ENCODE peak calls at places on chromosomes 11 and 22, in nine cellular contexts. S, N, E, M, P, K, G, T and Z are unnamed samples.

GRCh38 chr11:38990841-38991240 is 2392.8 kb upstream of the RAG2 start:
- DNase-seq in G (peak), P (no peak), K (no peak), S (no peak), E (no peak), T (no peak), N (no peak), M (no peak), Z (no peak)

GRCh38 chr11:34263462-34264186 is 94.2 kb downstream of the ABTB2 start:
- DNase-seq in T (no peak), G (peak), S (peak), P (peak), M (peak), E (no peak), N (no peak), K (no peak), Z (no peak)

GRCh38 chr11:1073261-1073724 is 1.4 kb upstream of the MUC2 start:
- DNase-seq in K (no peak), E (peak), G (peak), T (no peak), N (no peak), S (no peak), M (peak), P (peak), Z (peak)

GRCh38 chr11:16774920-16775603 is 36.6 kb downstream of the C11orf58 start:
- DNase-seq in T (no peak), N (no peak), E (no peak), S (peak), M (no peak), P (no peak), K (no peak), G (no peak), Z (no peak)

GRCh38 chr22:37088108-37088605 is 21.4 kb downstream of the TMPRSS6 start:
- DNase-seq in M (no peak), K (no peak), E (no peak), T (peak), S (no peak), N (no peak), P (peak), G (peak), Z (no peak)

GRCh38 chr22:29932121-29932520 is 49.1 kb downstream of the MTMR3 start:
- DNase-seq in K (peak), T (no peak), N (no peak), S (no peak), E (no peak), P (no peak), M (no peak), G (no peak), Z (no peak)

GRCh38 chr11:36452231-36452630 is 57.8 kb downstream of the TRAF6 start:
- DNase-seq in T (peak), M (no peak), S (no peak), P (no peak), E (peak), G (no peak), N (no peak), K (no peak), Z (no peak)

GRCh38 chr11:57792060-57792541 is 30.5 kb downstream of the CTNND1 start:
- DNase-seq in M (peak), T (peak), P (peak), E (peak), K (peak), S (no peak), G (peak), N (no peak), Z (peak)

GRCh38 chr11:64339754-64340408 is at the start of gene CCDC88B:
- DNase-seq in P (no peak), M (no peak), E (peak), K (peak), T (peak), G (no peak), N (no peak), S (no peak), Z (peak)

GRCh38 chr11:95877288-95877687 is 46.6 kb downstream of the MTMR2 start:
- DNase-seq in E (no peak), K (no peak), P (peak), S (no peak), M (no peak), T (peak), N (no peak), G (peak), Z (no peak)

GRCh38 chr22:31659246-31659645 is 2.8 kb downstream of the PISD start:
- DNase-seq in G (peak), N (no peak), E (no peak), M (no peak), P (no peak), S (no peak), T (no peak), K (no peak), Z (no peak)

GRCh38 chr11:16610738-16611388 is 127.6 kb upstream of the C11orf58 start:
- DNase-seq in K (peak), T (no peak), G (no peak), N (no peak), S (peak), E (no peak), P (no peak), M (no peak), Z (no peak)

GRCh38 chr11:107591446-107592236 is 694 bp downstream of the ELMOD1 start:
- DNase-seq in K (peak), M (no peak), G (peak), E (no peak), N (peak), P (peak), T (peak), S (peak), Z (no peak)

GRCh38 chr11:13249992-13250391 is 27.6 kb upstream of the BMAL1 start:
- DNase-seq in K (no peak), M (no peak), G (peak), N (no peak), P (peak), T (peak), S (no peak), E (no peak), Z (no peak)

GRCh38 chr11:120528749-120529148 is 17.2 kb downstream of the GRIK4 start:
- DNase-seq in E (no peak), S (no peak), M (no peak), G (no peak), N (no peak), K (no peak), T (no peak), P (no peak), Z (no peak)

GRCh38 chr11:102361100-102362021 is 14.3 kb downstream of the BIRC2 start:
- DNase-seq in N (no peak), K (no peak), M (no peak), T (peak), E (no peak), G (no peak), S (no peak), P (peak), Z (no peak)

GRCh38 chr22:37959231-37959825 is 5.8 kb downstream of the POLR2F start:
- DNase-seq in S (no peak), N (no peak), M (no peak), K (no peak), E (no peak), T (no peak), G (no peak), P (no peak), Z (no peak)

GRCh38 chr11:1015826-1016565 is 20.5 kb downstream of the MUC6 start:
- DNase-seq in S (no peak), K (no peak), E (no peak), M (no peak), G (no peak), P (no peak), T (no peak), N (no peak), Z (no peak)

GRCh38 chr22:30879398-30879797 is 89.2 kb downstream of the MORC2 start:
- DNase-seq in G (no peak), M (no peak), N (no peak), K (no peak), P (no peak), E (no peak), S (no peak), T (no peak), Z (no peak)

GRCh38 chr11:82732734-82733443 is 775 bp downstream of the FAM181B start:
- DNase-seq in M (no peak), T (peak), S (peak), P (no peak), N (no peak), G (peak), E (no peak), K (no peak), Z (no peak)

GRCh38 chr22:24138649-24139420 is 42.5 kb upstream of the SUSD2 start:
- DNase-seq in M (no peak), S (no peak), K (no peak), G (no peak), P (no peak), E (no peak), T (no peak), N (no peak), Z (no peak)

GRCh38 chr11:2685051-2685450 is 14.7 kb downstream of the KCNQ1OT1 start:
- DNase-seq in S (no peak), M (no peak), N (no peak), P (no peak), G (no peak), E (no peak), T (no peak), K (no peak), Z (peak)

GRCh38 chr22:48299124-48299523 is 1528.5 kb downstream of the BRD1 start:
- DNase-seq in M (no peak), T (no peak), S (peak), N (no peak), G (no peak), K (no peak), P (no peak), E (no peak), Z (no peak)

GRCh38 chr11:71330349-71330748 is 78.0 kb upstream of the SHANK2 start:
- DNase-seq in T (no peak), S (no peak), P (no peak), M (peak), K (no peak), N (no peak), E (no peak), G (no peak), Z (no peak)

GRCh38 chr11:24421766-24422165 is 75.1 kb upstream of the LUZP2 start:
- DNase-seq in G (no peak), K (no peak), S (no peak), E (no peak), M (no peak), P (peak), T (no peak), N (no peak), Z (no peak)

GRCh38 chr11:31702966-31703365 is 108.2 kb downstream of the PAX6 start:
- DNase-seq in K (no peak), G (peak), M (no peak), S (no peak), N (no peak), T (no peak), E (no peak), P (peak), Z (no peak)

GRCh38 chr11:101091781-101092180 is 37.8 kb downstream of the PGR start:
- DNase-seq in M (no peak), T (no peak), S (no peak), G (peak), E (no peak), P (no peak), N (no peak), K (no peak), Z (no peak)
- TF ChIP-seq CTCF in M (no peak), T (no peak), S (no peak), G (no peak), E (no peak), P (no peak), N (no peak), K (no peak), Z (no peak)

GRCh38 chr11:126969865-126970479 is 30.6 kb downstream of the KIRREL3 start:
- DNase-seq in K (no peak), G (no peak), M (no peak), T (no peak), E (no peak), S (peak), N (no peak), P (no peak), Z (no peak)
- TF ChIP-seq CTCF in K (no peak), G (peak), M (no peak), T (no peak), E (peak), S (peak), N (peak), P (peak), Z (no peak)

GRCh38 chr11:27703453-27703852 is 3.2 kb upstream of the BDNF start:
- DNase-seq in P (peak), S (no peak), M (no peak), K (no peak), N (no peak), E (no peak), G (no peak), T (no peak), Z (no peak)

GRCh38 chr11:27699242-27699925 is 871 bp downstream of the BDNF start:
- DNase-seq in T (no peak), S (peak), E (no peak), M (no peak), P (peak), N (peak), K (peak), G (peak), Z (no peak)

GRCh38 chr11:27699926-27700350 is 317 bp downstream of the BDNF start:
- DNase-seq in E (no peak), G (no peak), T (no peak), M (no peak), N (no peak), S (peak), K (peak), P (no peak), Z (no peak)

GRCh38 chr11:27700351-27701261 is at the start of gene BDNF:
- DNase-seq in S (peak), N (no peak), K (peak), E (no peak), T (no peak), G (peak), M (no peak), P (peak), Z (no peak)

DNA sequence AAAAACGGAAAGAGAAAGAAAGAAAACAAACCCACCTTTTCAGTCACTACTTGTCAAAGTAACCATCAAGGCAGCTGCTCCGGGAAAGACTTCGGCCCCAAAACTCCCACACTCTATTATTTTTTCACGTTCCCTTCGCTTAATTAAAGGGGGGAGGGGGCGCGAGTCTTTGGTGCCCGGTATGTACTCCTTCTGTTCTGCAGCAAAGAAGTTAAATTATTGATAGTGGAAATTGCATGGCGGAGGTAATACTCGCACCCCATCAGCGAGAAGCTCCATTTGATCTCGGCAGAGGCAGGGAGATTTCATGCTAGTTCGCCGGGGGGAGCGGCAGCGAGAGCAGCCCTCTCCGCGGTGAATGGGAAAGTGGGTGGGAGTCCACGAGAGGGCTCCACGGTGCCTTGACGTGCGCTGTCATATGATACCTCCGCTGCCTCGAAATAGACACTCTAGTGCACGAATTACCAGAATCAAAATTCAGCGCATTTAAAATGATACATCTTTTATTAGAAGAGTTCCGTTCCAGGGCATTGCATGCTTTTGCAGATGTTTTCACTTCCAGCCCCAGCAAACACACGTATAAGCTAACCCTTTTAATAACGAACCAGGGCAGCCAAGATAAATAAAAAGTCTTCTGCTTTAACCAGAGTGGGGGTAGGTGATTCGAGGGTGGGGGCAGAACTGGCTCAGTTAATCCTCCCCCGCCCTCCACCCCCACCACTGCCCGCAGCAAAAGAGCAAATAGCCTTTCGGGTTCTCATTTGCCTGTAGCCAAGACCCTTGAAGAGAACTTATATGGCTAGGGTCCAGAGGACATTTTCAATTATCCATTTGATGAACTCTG is 1.2 kb upstream of the BDNF start:
- DNase-seq in T (no peak), E (no peak), M (peak), P (peak), S (no peak), N (no peak), G (peak), K (peak), Z (no peak)
- TF ChIP-seq CTCF in T (no peak), E (no peak), M (no peak), P (peak), S (no peak), N (peak), G (no peak), K (peak), Z (no peak)

GRCh38 chr22:40819741-40820140 is 595 bp upstream of the SLC25A17 start:
- DNase-seq in M (no peak), S (no peak), N (no peak), P (peak), K (peak), E (peak), G (peak), T (peak), Z (no peak)
- TF ChIP-seq CTCF in M (no peak), S (no peak), N (no peak), P (peak), K (no peak), E (no peak), G (no peak), T (no peak), Z (no peak)

GRCh38 chr11:43987384-43988039 is 45.1 kb downstream of the C11orf96 start:
- DNase-seq in T (no peak), P (peak), E (no peak), K (no peak), M (peak), G (no peak), S (no peak), N (no peak), Z (no peak)

GRCh38 chr11:43986881-43987280 is 44.4 kb downstream of the C11orf96 start:
- DNase-seq in E (no peak), K (no peak), S (no peak), N (no peak), M (peak), G (no peak), T (no peak), P (no peak), Z (no peak)

GRCh38 chr11:43986327-43986726 is 43.9 kb downstream of the C11orf96 start:
- DNase-seq in P (no peak), T (no peak), G (no peak), K (no peak), E (no peak), S (no peak), M (peak), N (no peak), Z (no peak)

GRCh38 chr11:43989162-43989961 is 46.9 kb downstream of the C11orf96 start:
- DNase-seq in N (peak), M (peak), S (peak), K (no peak), T (no peak), P (no peak), G (no peak), E (no peak), Z (no peak)

DNA sequence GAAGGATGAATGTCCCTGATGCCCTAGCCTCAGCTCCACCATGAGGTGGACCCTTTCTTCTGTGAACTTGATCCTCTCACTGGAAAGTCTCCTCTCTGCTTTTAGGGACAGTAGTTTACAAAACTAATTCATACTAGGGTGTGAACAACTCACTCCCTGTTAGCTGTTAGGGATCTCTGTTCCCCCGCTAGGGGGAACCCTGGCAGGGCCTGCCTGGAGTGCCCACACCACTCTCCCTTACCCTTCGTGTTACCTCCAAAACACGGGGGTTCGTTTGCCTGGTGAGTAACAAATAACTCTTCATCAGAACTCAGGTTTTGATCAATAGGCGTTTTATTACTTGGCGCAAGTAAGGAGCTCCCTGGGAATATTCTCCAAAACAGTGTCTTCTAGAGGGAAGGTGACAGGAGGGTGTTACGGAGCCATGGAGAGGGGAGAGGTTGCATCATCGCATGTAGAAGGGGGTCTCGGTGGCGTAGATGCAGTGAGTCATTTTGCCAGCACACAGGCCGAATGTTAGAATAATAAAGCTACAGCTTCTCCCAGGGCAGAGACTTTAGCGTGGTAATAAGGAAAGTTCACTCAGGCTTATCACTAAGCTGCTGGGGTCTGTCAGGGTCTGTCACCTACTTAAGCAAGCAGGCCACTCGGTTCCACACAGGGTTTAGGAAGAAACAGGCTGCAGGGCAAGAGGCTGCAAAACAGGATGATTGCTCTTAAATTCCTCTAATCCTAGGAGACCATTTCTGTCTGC is 45.8 kb downstream of the C11orf96 start:
- DNase-seq in K (no peak), E (no peak), M (peak), G (no peak), S (no peak), T (no peak), P (peak), N (no peak), Z (no peak)
- TF ChIP-seq CTCF in K (no peak), E (no peak), M (peak), G (no peak), S (peak), T (no peak), P (peak), N (no peak), Z (no peak)

DNA sequence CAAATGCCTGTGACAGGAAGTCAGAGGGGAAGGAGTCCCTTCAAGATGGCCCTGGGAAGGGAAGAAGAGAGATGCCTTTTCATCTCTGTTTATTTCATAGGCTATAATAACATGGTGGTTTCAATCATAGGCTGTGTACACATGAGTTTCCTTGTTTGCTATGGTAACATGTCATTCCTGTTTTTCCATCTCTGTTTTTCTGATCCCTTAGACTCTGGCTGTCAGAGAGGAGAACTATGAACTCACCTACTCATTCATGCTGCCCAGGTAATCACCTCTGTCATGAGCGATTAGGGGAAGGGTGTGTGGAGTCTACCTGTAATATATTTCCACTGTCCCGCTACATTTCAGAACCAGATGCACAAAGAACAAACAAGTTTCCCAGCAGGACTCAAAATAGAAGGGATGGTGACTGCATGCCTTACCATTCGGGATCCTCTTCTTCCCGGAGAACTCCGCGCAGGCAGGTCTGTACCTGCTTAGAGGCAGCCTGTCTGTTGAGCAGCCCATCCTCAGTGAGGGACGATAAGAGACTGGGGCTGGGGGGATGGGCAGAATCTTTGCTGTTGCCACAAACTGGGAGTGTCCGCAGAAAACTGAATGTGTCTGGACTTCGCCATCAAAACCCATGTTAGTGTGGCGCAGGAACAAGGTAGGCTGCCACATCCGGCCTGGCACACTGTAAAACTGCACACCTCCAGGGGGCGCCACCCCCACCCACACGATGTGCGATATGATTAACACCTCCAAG is 7.1 kb upstream of the PEX26 start:
- DNase-seq in T (peak), K (no peak), N (no peak), S (no peak), M (no peak), P (no peak), E (no peak), G (peak), Z (no peak)
- TF ChIP-seq CTCF in T (peak), K (peak), N (peak), S (peak), M (peak), P (peak), E (no peak), G (peak), Z (no peak)